ENCODE peak calls at places on chromosomes 4 and X, in seven cellular contexts. R is neural crest cell, K is HEK293T, F is SJSA1, Q is AG10803, S is fibroblast of pulmonary artery, Y is activated T-cell treated with anti-CD3 and anti-CD28 coated beads for 1 hour. L is an unnamed sample.

GRCh38 chr4:69092190-69092589 is 4.1 kb upstream of the UGT2B7 start:
- DNase-seq in R (no peak), K (no peak), F (no peak), Q (peak; percentile 3), S (peak; percentile 59), Y (no peak), L (peak; percentile 1)

GRCh38 chr4:122823476-122823875 is 3.2 kb upstream of the FGF2 start:
- DNase-seq in R (no peak), K (no peak), F (no peak), Q (no peak), S (no peak), Y (no peak), L (peak; percentile 30)

GRCh38 chr4:72286185-72286584 is 254.4 kb downstream of the NPFFR2 start:
- DNase-seq in R (no peak), K (no peak), F (no peak), Q (peak; percentile 15), S (peak; percentile 44), Y (no peak), L (peak; percentile 13)

GRCh38 chrX:20455001-20455400 is 188.3 kb upstream of the RPS6KA3 start:
- DNase-seq in R (no peak), K (no peak), F (no peak), Q (peak; percentile 13), S (no peak), Y (no peak), L (no peak)

GRCh38 chr4:83212041-83212851 is 72.4 kb downstream of the COQ2 start:
- DNase-seq in R (no peak), K (no peak), F (no peak), Q (no peak), S (no peak), Y (peak; percentile 11), L (no peak)

GRCh38 chr4:40334591-40335507 is at the start of gene CHRNA9:
- DNase-seq in R (no peak), K (no peak), F (no peak), Q (no peak), S (no peak), Y (no peak), L (peak; percentile 47)

GRCh38 chr4:3711183-3712111 is 54.7 kb upstream of the ADRA2C start:
- DNase-seq in R (no peak), K (no peak), F (no peak), Q (no peak), S (no peak), Y (no peak), L (no peak)

GRCh38 chrX:118347131-118347530 is 1.2 kb downstream of the WDR44 start:
- DNase-seq in R (no peak), K (no peak), F (no peak), Q (peak; percentile 45), S (peak; percentile 59), Y (no peak), L (peak; percentile 6)

GRCh38 chr4:13461511-13461910 is 22.6 kb downstream of the RAB28 start:
- DNase-seq in R (no peak), K (no peak), F (no peak), Q (no peak), S (peak; percentile 46), Y (no peak), L (peak; percentile 70)

GRCh38 chr4:71188951-71189350 is 149.9 kb upstream of the SLC4A4 start:
- DNase-seq in R (no peak), K (no peak), F (no peak), Q (no peak), S (no peak), Y (no peak), L (no peak)

GRCh38 chr4:95549246-95550138 is 719 bp upstream of the UNC5C start:
- DNase-seq in R (peak; percentile 36), K (no peak), F (peak; percentile 47), Q (peak; percentile 8), S (peak; percentile 58), Y (no peak), L (peak; percentile 70)

GRCh38 chr4:117085185-117085701 is at the start of gene TRAM1L1:
- DNase-seq in R (peak; percentile 78), K (peak; percentile 84), F (peak; percentile 83), Q (peak; percentile 57), S (peak; percentile 54), Y (no peak), L (peak; percentile 81)

GRCh38 chr4:178976861-178977260 is 1534.6 kb upstream of the AGA start:
- DNase-seq in R (no peak), K (no peak), F (no peak), Q (no peak), S (no peak), Y (no peak), L (no peak)

GRCh38 chr4:159378056-159378616 is 275.3 kb downstream of the RAPGEF2 start:
- DNase-seq in R (no peak), K (no peak), F (no peak), Q (no peak), S (no peak), Y (no peak), L (no peak)

GRCh38 chrX:110667706-110668105 is 127.9 kb downstream of the CHRDL1 start:
- DNase-seq in R (peak; percentile 13), K (no peak), F (no peak), Q (no peak), S (no peak), Y (no peak), L (no peak)

GRCh38 chrX:100975212-100975611 is 5.7 kb downstream of the ARL13A start:
- DNase-seq in R (no peak), K (no peak), F (no peak), Q (peak; percentile 1), S (peak; percentile 56), Y (no peak), L (no peak)

L was measured in cardiac muscle cell.